ENCODE peak calls at places on chromosomes 12 and 14, in five cellular contexts. One of them, this sample, is unnamed.

GRCh38 chr12:132479291-132479690 is 10.7 kb upstream of the FBRSL1 start:
- DNase-seq in tibial nerve: no peak
- DNase-seq in MM.1S: no peak
- DNase-seq in breast epithelium: no peak
- DNase-seq in kidney: peak; percentile 58
- DNase-seq in this sample: no peak

GRCh38 chr14:63896278-63896720 is 43.5 kb downstream of the SYNE2 start:
- DNase-seq in tibial nerve: peak; percentile 32
- DNase-seq in MM.1S: no peak
- DNase-seq in breast epithelium: peak; percentile 82
- DNase-seq in kidney: peak; percentile 82
- DNase-seq in this sample: no peak

GRCh38 chr14:88604213-88604612 is 41.4 kb downstream of the ZC3H14 start:
- DNase-seq in tibial nerve: no peak
- DNase-seq in MM.1S: peak; percentile 6
- DNase-seq in breast epithelium: no peak
- DNase-seq in kidney: no peak
- DNase-seq in this sample: no peak

GRCh38 chr12:60539592-60539991 is 943.8 kb downstream of the SLC16A7 start:
- DNase-seq in tibial nerve: no peak
- DNase-seq in MM.1S: peak; percentile 53
- DNase-seq in breast epithelium: no peak
- DNase-seq in kidney: no peak
- DNase-seq in this sample: no peak

GRCh38 chr14:32366256-32366655 is 37.2 kb downstream of the AKAP6 start:
- DNase-seq in tibial nerve: no peak
- DNase-seq in MM.1S: no peak
- DNase-seq in breast epithelium: no peak
- DNase-seq in kidney: no peak
- DNase-seq in this sample: no peak

GRCh38 chr12:108838194-108839010 is 19.0 kb downstream of the SSH1 start:
- DNase-seq in tibial nerve: peak; percentile 56
- DNase-seq in MM.1S: peak; percentile 95
- DNase-seq in breast epithelium: peak; percentile 93
- DNase-seq in kidney: peak; percentile 94
- DNase-seq in this sample: peak; percentile 46

GRCh38 chr14:89534896-89535615 is 118.0 kb upstream of the FOXN3 start:
- DNase-seq in tibial nerve: no peak
- DNase-seq in MM.1S: no peak
- DNase-seq in breast epithelium: no peak
- DNase-seq in kidney: no peak
- DNase-seq in this sample: no peak

GRCh38 chr12:111645433-111645832 is 40.3 kb downstream of the BRAP start:
- DNase-seq in tibial nerve: no peak
- DNase-seq in MM.1S: no peak
- DNase-seq in breast epithelium: no peak
- DNase-seq in kidney: no peak
- DNase-seq in this sample: no peak

GRCh38 chr14:21308132-21308478 is 28.2 kb downstream of the RPGRIP1 start:
- DNase-seq in tibial nerve: no peak
- DNase-seq in MM.1S: peak; percentile 48
- DNase-seq in breast epithelium: no peak
- DNase-seq in kidney: no peak
- DNase-seq in this sample: no peak

GRCh38 chr14:103071544-103072251 is 12.3 kb upstream of the LBHD2 start:
- DNase-seq in tibial nerve: no peak
- DNase-seq in MM.1S: no peak
- DNase-seq in breast epithelium: no peak
- DNase-seq in kidney: peak; percentile 84
- DNase-seq in this sample: no peak

GRCh38 chr12:130498589-130499385 is 161.1 kb downstream of the PIWIL1 start:
- DNase-seq in tibial nerve: no peak
- DNase-seq in MM.1S: no peak
- DNase-seq in breast epithelium: no peak
- DNase-seq in kidney: no peak
- DNase-seq in this sample: no peak

GRCh38 chr12:106093246-106093645 is 45.5 kb downstream of the NUAK1 start:
- DNase-seq in tibial nerve: no peak
- DNase-seq in MM.1S: no peak
- DNase-seq in breast epithelium: no peak
- DNase-seq in kidney: no peak
- DNase-seq in this sample: no peak

GRCh38 chr14:92726135-92726932 is 22.1 kb downstream of the LGMN start:
- DNase-seq in tibial nerve: no peak
- DNase-seq in MM.1S: no peak
- DNase-seq in breast epithelium: peak; percentile 55
- DNase-seq in kidney: peak; percentile 40
- DNase-seq in this sample: no peak

GRCh38 chr14:105330491-105330895 is 15.9 kb downstream of the PACS2 start:
- DNase-seq in tibial nerve: no peak
- DNase-seq in MM.1S: no peak
- DNase-seq in breast epithelium: no peak
- DNase-seq in kidney: peak; percentile 82
- DNase-seq in this sample: no peak

GRCh38 chr14:45587142-45587541 is 334.1 kb upstream of the MIS18BP1 start:
- DNase-seq in tibial nerve: no peak
- DNase-seq in MM.1S: no peak
- DNase-seq in breast epithelium: no peak
- DNase-seq in kidney: no peak
- DNase-seq in this sample: no peak

GRCh38 chr14:92563359-92563758 is 49.8 kb downstream of the RIN3 start:
- DNase-seq in tibial nerve: no peak
- DNase-seq in MM.1S: no peak
- DNase-seq in breast epithelium: no peak
- DNase-seq in kidney: no peak
- DNase-seq in this sample: no peak

GRCh38 chr14:93715279-93715927 is 72.9 kb downstream of the PRIMA1 start:
- DNase-seq in tibial nerve: no peak
- DNase-seq in MM.1S: no peak
- DNase-seq in breast epithelium: peak; percentile 7
- DNase-seq in kidney: peak; percentile 59
- DNase-seq in this sample: no peak

GRCh38 chr12:17079251-17079909 is 473.4 kb upstream of the LMO3 start:
- DNase-seq in tibial nerve: no peak
- DNase-seq in MM.1S: no peak
- DNase-seq in breast epithelium: no peak
- DNase-seq in kidney: no peak
- DNase-seq in this sample: no peak

GRCh38 chr12:53098354-53098981 is 1.0 kb downstream of the IGFBP6 start:
- DNase-seq in tibial nerve: no peak
- DNase-seq in MM.1S: peak; percentile 9
- DNase-seq in breast epithelium: no peak
- DNase-seq in kidney: peak; percentile 82
- DNase-seq in this sample: no peak

GRCh38 chr12:88242161-88242925 is 100.2 kb downstream of the TMTC3 start:
- DNase-seq in tibial nerve: no peak
- DNase-seq in MM.1S: no peak
- DNase-seq in breast epithelium: no peak
- DNase-seq in kidney: no peak
- DNase-seq in this sample: no peak

GRCh38 chr14:88026890-88027289 is 22.0 kb downstream of the GPR65 start:
- DNase-seq in tibial nerve: no peak
- DNase-seq in MM.1S: no peak
- DNase-seq in breast epithelium: no peak
- DNase-seq in kidney: no peak
- DNase-seq in this sample: peak; percentile 52

GRCh38 chr14:62689741-62690140 is 355.5 kb downstream of the KCNH5 start:
- DNase-seq in tibial nerve: no peak
- DNase-seq in MM.1S: no peak
- DNase-seq in breast epithelium: no peak
- DNase-seq in kidney: no peak
- DNase-seq in this sample: no peak

GRCh38 chr14:77320238-77320935 is at the start of gene POMT2:
- DNase-seq in tibial nerve: peak; percentile 86
- DNase-seq in MM.1S: peak; percentile 75
- DNase-seq in breast epithelium: peak; percentile 93
- DNase-seq in kidney: peak; percentile 98
- DNase-seq in this sample: peak; percentile 90

GRCh38 chr14:29176876-29177275 is 410.3 kb downstream of the FOXG1 start:
- DNase-seq in tibial nerve: no peak
- DNase-seq in MM.1S: no peak
- DNase-seq in breast epithelium: no peak
- DNase-seq in kidney: no peak
- DNase-seq in this sample: no peak

GRCh38 chr12:51752490-51752889 is 96.0 kb downstream of the FIGNL2 start:
- DNase-seq in tibial nerve: peak; percentile 30
- DNase-seq in MM.1S: no peak
- DNase-seq in breast epithelium: peak; percentile 85
- DNase-seq in kidney: peak; percentile 70
- DNase-seq in this sample: no peak

GRCh38 chr14:65150891-65151290 is 48.6 kb upstream of the MAX start:
- DNase-seq in tibial nerve: no peak
- DNase-seq in MM.1S: no peak
- DNase-seq in breast epithelium: no peak
- DNase-seq in kidney: no peak
- DNase-seq in this sample: no peak

GRCh38 chr14:63290741-63291286 is 27.9 kb downstream of the GPHB5 start:
- DNase-seq in tibial nerve: no peak
- DNase-seq in MM.1S: no peak
- DNase-seq in breast epithelium: no peak
- DNase-seq in kidney: no peak
- DNase-seq in this sample: no peak

GRCh38 chr12:131675126-131676080 is 35.5 kb upstream of the SFSWAP start:
- DNase-seq in tibial nerve: no peak
- DNase-seq in MM.1S: no peak
- DNase-seq in breast epithelium: no peak
- DNase-seq in kidney: no peak
- DNase-seq in this sample: no peak

GRCh38 chr12:6614513-6615177 is 7.5 kb upstream of the CHD4 start:
- DNase-seq in tibial nerve: no peak
- DNase-seq in MM.1S: no peak
- DNase-seq in breast epithelium: no peak
- DNase-seq in kidney: no peak
- DNase-seq in this sample: no peak

GRCh38 chr12:25386823-25387134 is 136.1 kb upstream of the KRAS start:
- DNase-seq in tibial nerve: no peak
- DNase-seq in MM.1S: no peak
- DNase-seq in breast epithelium: no peak
- DNase-seq in kidney: no peak
- DNase-seq in this sample: no peak

GRCh38 chr12:3987571-3987970 is 114.4 kb upstream of the PARP11 start:
- DNase-seq in tibial nerve: no peak
- DNase-seq in MM.1S: no peak
- DNase-seq in breast epithelium: no peak
- DNase-seq in kidney: no peak
- DNase-seq in this sample: no peak

GRCh38 chr14:100405752-100406455 is 82.8 kb downstream of the SLC25A47 start:
- DNase-seq in tibial nerve: no peak
- DNase-seq in MM.1S: no peak
- DNase-seq in breast epithelium: no peak
- DNase-seq in kidney: no peak
- DNase-seq in this sample: no peak

GRCh38 chr14:100404419-100404818 is 81.3 kb downstream of the SLC25A47 start:
- DNase-seq in tibial nerve: no peak
- DNase-seq in MM.1S: no peak
- DNase-seq in breast epithelium: no peak
- DNase-seq in kidney: no peak
- DNase-seq in this sample: no peak

GRCh38 chr14:100401031-100401692 is 78.0 kb downstream of the SLC25A47 start:
- DNase-seq in tibial nerve: no peak
- DNase-seq in MM.1S: no peak
- DNase-seq in breast epithelium: no peak
- DNase-seq in kidney: no peak
- DNase-seq in this sample: no peak

GRCh38 chr14:100402631-100403030 is 79.5 kb downstream of the SLC25A47 start:
- DNase-seq in tibial nerve: no peak
- DNase-seq in MM.1S: no peak
- DNase-seq in breast epithelium: no peak
- DNase-seq in kidney: no peak
- DNase-seq in this sample: no peak

GRCh38 chr14:100403802-100404201 is 80.7 kb downstream of the SLC25A47 start:
- DNase-seq in tibial nerve: no peak
- DNase-seq in MM.1S: no peak
- DNase-seq in breast epithelium: no peak
- DNase-seq in kidney: no peak
- DNase-seq in this sample: no peak
- H3K4me1 ChIP-seq in tibial nerve: no peaks in the 10 kb centered on the region
- H3K4me1 ChIP-seq in MM.1S: no peaks in the 10 kb centered on the region
- H3K4me1 ChIP-seq in breast epithelium: peaks cover 8% of the 10 kb centered on the region
- H3K4me1 ChIP-seq in kidney: no peaks in the 10 kb centered on the region
- H3K4me1 ChIP-seq in this sample: peaks cover 35% of the 10 kb centered on the region

GRCh38 chr12:64999157-64999425 is 122.0 kb downstream of the WIF1 start:
- DNase-seq in tibial nerve: no peak
- DNase-seq in MM.1S: no peak
- DNase-seq in breast epithelium: no peak
- DNase-seq in kidney: no peak
- DNase-seq in this sample: no peak
- H3K27ac ChIP-seq in tibial nerve: no peak overlapping the region
- H3K27ac ChIP-seq in MM.1S: no peak overlapping the region
- H3K27ac ChIP-seq in breast epithelium: peak overlapping the region; percentile 54
- H3K27ac ChIP-seq in kidney: peak overlapping the region; percentile 37
- H3K27ac ChIP-seq in this sample: no peak overlapping the region

DNA sequence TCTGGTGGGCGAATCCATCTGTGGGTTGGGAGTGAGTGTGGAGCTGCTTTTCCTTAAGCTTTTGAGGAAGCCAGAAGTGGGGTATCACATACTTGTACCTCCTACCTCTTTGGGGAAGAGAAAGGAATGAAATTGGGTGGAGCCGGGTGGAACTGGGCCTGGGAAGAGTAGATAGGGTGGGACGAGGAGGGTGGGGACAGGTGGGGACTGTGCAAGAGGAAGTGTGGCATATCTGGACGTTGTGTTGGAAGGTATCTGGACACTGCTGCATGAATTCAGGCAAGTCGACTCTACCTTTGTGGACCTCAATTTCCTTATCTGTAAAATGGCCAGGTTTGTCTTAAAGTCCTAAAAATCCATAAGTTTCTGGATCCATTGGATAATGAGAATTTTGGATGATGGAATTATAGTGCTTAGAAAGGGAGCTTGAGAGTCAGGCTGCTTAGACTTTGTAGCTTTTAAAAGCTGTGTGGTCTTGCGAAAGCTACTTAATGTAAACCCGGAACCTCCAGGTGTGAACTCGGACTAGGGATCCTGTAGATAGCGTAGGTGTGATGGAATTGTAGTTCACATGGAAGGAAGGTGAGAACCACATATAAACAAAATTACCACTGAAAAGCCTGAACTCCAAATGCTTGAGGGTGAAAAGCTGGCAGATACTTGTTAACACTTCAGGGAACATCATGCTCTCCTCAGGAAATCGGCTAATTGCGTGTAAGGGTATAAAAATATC is 2.1 kb downstream of the VRTN start:
- DNase-seq in tibial nerve: no peak
- DNase-seq in MM.1S: no peak
- DNase-seq in breast epithelium: no peak
- DNase-seq in kidney: no peak
- DNase-seq in this sample: no peak
- H3K4me3 ChIP-seq in tibial nerve: no peak overlapping the region
- H3K4me3 ChIP-seq in MM.1S: no peak overlapping the region
- H3K4me3 ChIP-seq in breast epithelium: no peak overlapping the region
- H3K4me3 ChIP-seq in kidney: no peak overlapping the region
- H3K4me3 ChIP-seq in this sample: no peak overlapping the region

DNA sequence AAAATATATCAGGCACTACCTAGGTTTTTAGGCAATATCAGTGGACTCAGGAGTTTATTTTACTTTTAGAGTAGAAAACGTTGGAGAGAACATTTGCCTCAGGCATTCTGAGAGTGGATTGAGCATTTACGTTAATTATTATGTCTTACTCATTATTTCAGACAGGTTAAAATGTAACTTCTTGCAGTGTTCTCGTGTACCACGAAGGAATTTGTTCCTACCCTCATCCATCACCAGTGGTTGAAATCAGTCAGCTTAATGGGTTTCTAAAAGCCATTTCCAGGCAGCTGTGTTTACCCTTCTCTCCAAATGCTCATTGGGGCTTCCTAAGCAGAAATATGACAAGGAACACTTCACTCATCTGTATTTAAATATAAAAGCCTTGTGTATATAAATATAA is 9.1 kb upstream of the LDHB start:
- DNase-seq in tibial nerve: no peak
- DNase-seq in MM.1S: no peak
- DNase-seq in breast epithelium: no peak
- DNase-seq in kidney: no peak
- DNase-seq in this sample: no peak
- H3K4me1 ChIP-seq in tibial nerve: no peaks in the 10 kb centered on the region
- H3K4me1 ChIP-seq in MM.1S: no peaks in the 10 kb centered on the region
- H3K4me1 ChIP-seq in breast epithelium: no peaks in the 10 kb centered on the region
- H3K4me1 ChIP-seq in kidney: peaks cover 2% of the 10 kb centered on the region
- H3K4me1 ChIP-seq in this sample: no peaks in the 10 kb centered on the region